ENCODE peak calls at places on chromosomes 4 and X, in four cellular contexts. One of them, this sample, is unnamed.

GRCh38 chr4:155807021-155807420 is 48.2 kb downstream of the GUCY1B1 start:
- DNase-seq in CD8-positive, alpha-beta memory T cell: no peak
- DNase-seq in PC-3: no peak
- DNase-seq in colonic mucosa: no peak
- DNase-seq in this sample: peak; percentile 39

GRCh38 chrX:13263560-13264251 is 56.1 kb downstream of the ATXN3L start:
- DNase-seq in CD8-positive, alpha-beta memory T cell: no peak
- DNase-seq in PC-3: peak; percentile 11
- DNase-seq in colonic mucosa: no peak
- DNase-seq in this sample: no peak

GRCh38 chr4:15755781-15756180 is 22.3 kb upstream of the CD38 start:
- DNase-seq in CD8-positive, alpha-beta memory T cell: no peak
- DNase-seq in PC-3: no peak
- DNase-seq in colonic mucosa: no peak
- DNase-seq in this sample: no peak

GRCh38 chr4:185933078-185933581 is 121.1 kb upstream of the SORBS2 start:
- DNase-seq in CD8-positive, alpha-beta memory T cell: no peak
- DNase-seq in PC-3: peak; percentile 28
- DNase-seq in colonic mucosa: no peak
- DNase-seq in this sample: peak; percentile 80

GRCh38 chr4:175504316-175504715 is 307.7 kb downstream of the GPM6A start:
- DNase-seq in CD8-positive, alpha-beta memory T cell: no peak
- DNase-seq in PC-3: no peak
- DNase-seq in colonic mucosa: no peak
- DNase-seq in this sample: peak; percentile 20

GRCh38 chrX:102739642-102740041 is 19.1 kb downstream of the GPRASP3 start:
- DNase-seq in CD8-positive, alpha-beta memory T cell: no peak
- DNase-seq in PC-3: no peak
- DNase-seq in colonic mucosa: no peak
- DNase-seq in this sample: no peak

GRCh38 chr4:183468210-183469095 is 24.0 kb downstream of the CDKN2AIP start:
- DNase-seq in CD8-positive, alpha-beta memory T cell: no peak
- DNase-seq in PC-3: peak; percentile 72
- DNase-seq in colonic mucosa: no peak
- DNase-seq in this sample: peak; percentile 71

GRCh38 chr4:30973993-30974392 is 253.8 kb downstream of the PCDH7 start:
- DNase-seq in CD8-positive, alpha-beta memory T cell: no peak
- DNase-seq in PC-3: no peak
- DNase-seq in colonic mucosa: no peak
- DNase-seq in this sample: no peak

GRCh38 chrX:30219372-30219771 is 4.0 kb downstream of the MAGEB2 start:
- DNase-seq in CD8-positive, alpha-beta memory T cell: no peak
- DNase-seq in PC-3: no peak
- DNase-seq in colonic mucosa: no peak
- DNase-seq in this sample: no peak

GRCh38 chr4:184385705-184386141 is 88.6 kb downstream of the IRF2 start:
- DNase-seq in CD8-positive, alpha-beta memory T cell: no peak
- DNase-seq in PC-3: no peak
- DNase-seq in colonic mucosa: peak; percentile 90
- DNase-seq in this sample: no peak

GRCh38 chr4:25320374-25321172 is 8.0 kb downstream of the ZCCHC4 start:
- DNase-seq in CD8-positive, alpha-beta memory T cell: no peak
- DNase-seq in PC-3: peak; percentile 80
- DNase-seq in colonic mucosa: no peak
- DNase-seq in this sample: peak; percentile 89

DNA sequence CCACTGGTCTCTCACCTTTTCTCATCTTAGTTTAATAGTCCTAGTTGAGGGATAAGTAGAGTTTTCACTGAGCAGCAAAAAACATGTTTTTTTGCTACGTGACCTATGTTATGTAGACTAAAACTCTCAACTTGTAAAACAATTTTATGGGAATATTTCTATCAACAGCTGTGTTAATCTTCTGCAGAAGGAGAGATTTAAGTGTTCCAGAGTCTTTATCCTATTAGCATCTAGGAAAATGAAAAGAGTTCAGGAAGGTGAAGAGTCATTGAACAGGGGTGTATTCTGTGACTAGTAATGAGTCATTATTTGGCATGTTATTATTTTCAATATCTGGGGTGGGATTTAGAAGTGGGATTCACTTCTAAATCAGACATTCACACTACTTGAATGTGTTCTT is 41.9 kb downstream of the RRAGB start:
- DNase-seq in CD8-positive, alpha-beta memory T cell: no peak
- DNase-seq in PC-3: peak; percentile 16
- DNase-seq in colonic mucosa: no peak
- DNase-seq in this sample: no peak
- H3K27ac ChIP-seq in CD8-positive, alpha-beta memory T cell: no peak overlapping the region
- H3K27ac ChIP-seq in PC-3: no peak overlapping the region
- H3K27ac ChIP-seq in colonic mucosa: no peak overlapping the region
- H3K27ac ChIP-seq in this sample: no peak overlapping the region

DNA sequence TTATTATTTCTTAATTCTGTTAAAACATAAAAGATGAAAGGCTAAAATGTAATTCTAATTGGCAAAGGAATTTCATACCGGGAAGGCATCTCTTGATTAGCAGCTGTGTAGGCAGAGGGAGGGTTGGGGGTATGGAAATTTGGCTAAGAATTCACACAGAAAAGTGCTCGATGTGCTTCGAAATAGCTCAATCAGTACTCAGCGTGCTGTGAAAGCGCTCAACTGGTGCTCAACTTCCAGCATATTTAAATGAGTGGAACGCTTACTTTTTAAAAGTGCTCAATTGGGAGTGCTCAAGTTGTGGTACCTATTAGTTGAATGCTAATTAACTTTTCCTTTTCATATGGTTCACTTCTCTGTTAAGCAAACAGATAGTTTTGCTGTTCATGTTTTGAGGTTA is 695.9 kb upstream of the ATOH1 start:
- DNase-seq in CD8-positive, alpha-beta memory T cell: no peak
- DNase-seq in PC-3: no peak
- DNase-seq in colonic mucosa: no peak
- DNase-seq in this sample: no peak
- H3K27ac ChIP-seq in CD8-positive, alpha-beta memory T cell: no peak overlapping the region
- H3K27ac ChIP-seq in PC-3: no peak overlapping the region
- H3K27ac ChIP-seq in colonic mucosa: no peak overlapping the region
- H3K27ac ChIP-seq in this sample: no peak overlapping the region

DNA sequence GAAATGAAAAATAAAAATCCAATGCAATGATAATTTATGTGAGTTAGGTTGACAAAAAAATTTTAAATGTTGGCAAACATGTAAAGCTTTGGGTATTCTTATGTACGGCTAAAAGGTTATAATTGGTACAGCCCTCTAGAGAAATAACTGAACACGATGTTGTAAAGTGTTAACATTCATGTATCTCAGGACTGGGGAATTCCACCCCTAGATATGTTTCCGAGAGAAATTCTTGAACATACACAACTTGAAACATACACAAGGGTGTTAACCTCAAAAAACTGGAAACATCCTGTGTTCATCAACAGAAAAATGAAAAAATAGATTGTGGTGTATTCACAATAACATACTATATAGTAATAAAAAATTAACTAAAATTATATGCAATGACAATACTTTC is 91.8 kb downstream of the CHM start:
- DNase-seq in CD8-positive, alpha-beta memory T cell: no peak
- DNase-seq in PC-3: no peak
- DNase-seq in colonic mucosa: no peak
- DNase-seq in this sample: no peak
- H3K27ac ChIP-seq in CD8-positive, alpha-beta memory T cell: no peak overlapping the region
- H3K27ac ChIP-seq in PC-3: no peak overlapping the region
- H3K27ac ChIP-seq in colonic mucosa: no peak overlapping the region
- H3K27ac ChIP-seq in this sample: no peak overlapping the region

DNA sequence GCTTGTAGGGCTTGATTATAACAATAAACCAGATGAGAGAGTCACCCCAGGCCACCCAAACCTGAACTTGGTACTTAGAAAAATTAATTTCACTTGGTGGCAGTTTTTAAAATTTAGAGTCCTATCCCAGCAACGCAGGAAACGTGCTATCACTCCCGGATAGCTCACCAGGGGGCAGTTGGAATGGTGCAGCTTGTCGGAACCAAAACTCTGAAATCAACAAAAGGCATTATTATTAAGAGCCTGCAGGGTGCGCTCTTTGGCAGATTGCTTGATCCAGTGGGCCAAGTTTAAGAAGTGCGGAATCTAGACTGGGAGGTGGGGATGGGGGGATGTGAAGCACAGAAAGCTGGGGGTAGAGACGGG is 2.4 kb downstream of the FRAS1 start:
- DNase-seq in CD8-positive, alpha-beta memory T cell: no peak
- DNase-seq in PC-3: peak; percentile 84
- DNase-seq in colonic mucosa: peak; percentile 71
- DNase-seq in this sample: peak; percentile 92
- H3K27ac ChIP-seq in CD8-positive, alpha-beta memory T cell: no peak overlapping the region
- H3K27ac ChIP-seq in PC-3: no peak overlapping the region
- H3K27ac ChIP-seq in colonic mucosa: peak overlapping the region; percentile 18
- H3K27ac ChIP-seq in this sample: peak overlapping the region; percentile 31

DNA sequence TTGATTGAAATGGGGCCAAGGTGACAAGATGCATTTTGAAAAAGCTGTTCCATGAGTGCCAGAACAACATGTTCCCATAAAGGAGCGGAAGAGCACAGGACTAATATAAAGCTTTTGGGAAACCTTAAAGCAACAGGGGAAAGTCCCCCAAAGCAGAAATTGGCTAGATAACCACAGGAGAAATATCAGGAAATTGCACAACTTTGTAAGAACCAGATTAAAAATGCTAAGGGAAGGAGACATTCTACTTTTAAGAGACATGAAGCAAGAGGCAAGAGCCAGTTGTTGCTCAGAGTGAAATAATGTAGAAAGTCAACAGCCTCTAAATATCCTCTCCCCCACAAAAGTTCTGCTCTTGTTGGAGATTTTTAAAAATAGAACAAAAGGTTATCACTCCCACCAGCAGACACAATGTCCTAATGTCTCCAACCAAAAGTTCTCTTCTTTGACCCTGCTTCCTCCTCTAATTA is 85.2 kb upstream of the LNX1 start:
- DNase-seq in CD8-positive, alpha-beta memory T cell: no peak
- DNase-seq in PC-3: no peak
- DNase-seq in colonic mucosa: no peak
- DNase-seq in this sample: peak; percentile 63
- H3K27ac ChIP-seq in CD8-positive, alpha-beta memory T cell: no peak overlapping the region
- H3K27ac ChIP-seq in PC-3: no peak overlapping the region
- H3K27ac ChIP-seq in colonic mucosa: no peak overlapping the region
- H3K27ac ChIP-seq in this sample: peak overlapping the region; percentile 57

DNA sequence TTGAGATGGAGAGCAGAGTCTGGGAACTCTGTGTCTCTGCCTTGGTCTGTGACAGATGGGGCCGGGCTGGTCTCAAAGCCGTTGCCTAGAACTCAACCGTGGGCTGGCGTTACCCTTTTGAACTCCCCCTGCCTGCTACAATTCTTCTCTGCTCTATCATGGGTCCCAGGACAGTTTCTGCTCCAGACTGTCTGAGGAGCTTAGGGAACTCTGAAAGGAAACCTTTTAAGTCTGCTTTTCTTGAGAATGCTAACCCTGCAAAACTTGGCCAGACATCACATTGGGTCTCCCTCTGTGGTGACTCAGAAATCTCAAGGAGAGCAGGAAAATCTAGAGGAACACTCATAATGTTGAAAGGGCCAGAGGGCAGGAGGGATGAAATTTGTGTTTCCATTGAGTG is 240.6 kb downstream of the CBR4 start:
- DNase-seq in CD8-positive, alpha-beta memory T cell: no peak
- DNase-seq in PC-3: no peak
- DNase-seq in colonic mucosa: no peak
- DNase-seq in this sample: peak; percentile 30
- H3K27ac ChIP-seq in CD8-positive, alpha-beta memory T cell: no peak overlapping the region
- H3K27ac ChIP-seq in PC-3: no peak overlapping the region
- H3K27ac ChIP-seq in colonic mucosa: no peak overlapping the region
- H3K27ac ChIP-seq in this sample: no peak overlapping the region

GRCh38 chr4:170027181-170027829 is 1.1 kb upstream of the MFAP3L start:
- DNase-seq in CD8-positive, alpha-beta memory T cell: peak; percentile 91
- DNase-seq in PC-3: peak; percentile 87
- DNase-seq in colonic mucosa: peak; percentile 97
- DNase-seq in this sample: peak; percentile 96
- H3K27ac ChIP-seq in CD8-positive, alpha-beta memory T cell: peak overlapping the region; percentile 61
- H3K27ac ChIP-seq in PC-3: no peak overlapping the region
- H3K27ac ChIP-seq in colonic mucosa: peak overlapping the region; percentile 84
- H3K27ac ChIP-seq in this sample: peak overlapping the region; percentile 59

DNA sequence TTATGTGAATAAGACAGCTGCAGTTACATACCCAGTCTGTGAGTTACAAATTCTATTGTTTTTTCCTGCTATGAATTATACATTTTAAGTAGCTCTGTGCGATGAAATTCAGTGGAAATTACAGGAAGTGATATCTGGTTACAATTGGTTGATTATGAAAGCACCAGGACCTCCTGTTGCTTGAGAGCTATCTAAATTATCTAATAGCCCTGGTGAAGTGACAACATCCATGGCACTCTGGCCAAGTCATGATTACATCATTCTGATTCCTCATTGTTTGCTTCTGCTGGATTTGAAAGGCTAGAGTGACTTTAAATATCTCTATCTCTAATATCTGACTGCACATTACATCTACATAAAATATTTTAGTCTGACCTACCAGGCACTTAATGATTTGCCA is 515.0 kb downstream of the CFAP47 start:
- DNase-seq in CD8-positive, alpha-beta memory T cell: no peak
- DNase-seq in PC-3: peak; percentile 8
- DNase-seq in colonic mucosa: no peak
- DNase-seq in this sample: no peak
- H3K27ac ChIP-seq in CD8-positive, alpha-beta memory T cell: no peak overlapping the region
- H3K27ac ChIP-seq in PC-3: no peak overlapping the region
- H3K27ac ChIP-seq in colonic mucosa: no peak overlapping the region
- H3K27ac ChIP-seq in this sample: no peak overlapping the region

DNA sequence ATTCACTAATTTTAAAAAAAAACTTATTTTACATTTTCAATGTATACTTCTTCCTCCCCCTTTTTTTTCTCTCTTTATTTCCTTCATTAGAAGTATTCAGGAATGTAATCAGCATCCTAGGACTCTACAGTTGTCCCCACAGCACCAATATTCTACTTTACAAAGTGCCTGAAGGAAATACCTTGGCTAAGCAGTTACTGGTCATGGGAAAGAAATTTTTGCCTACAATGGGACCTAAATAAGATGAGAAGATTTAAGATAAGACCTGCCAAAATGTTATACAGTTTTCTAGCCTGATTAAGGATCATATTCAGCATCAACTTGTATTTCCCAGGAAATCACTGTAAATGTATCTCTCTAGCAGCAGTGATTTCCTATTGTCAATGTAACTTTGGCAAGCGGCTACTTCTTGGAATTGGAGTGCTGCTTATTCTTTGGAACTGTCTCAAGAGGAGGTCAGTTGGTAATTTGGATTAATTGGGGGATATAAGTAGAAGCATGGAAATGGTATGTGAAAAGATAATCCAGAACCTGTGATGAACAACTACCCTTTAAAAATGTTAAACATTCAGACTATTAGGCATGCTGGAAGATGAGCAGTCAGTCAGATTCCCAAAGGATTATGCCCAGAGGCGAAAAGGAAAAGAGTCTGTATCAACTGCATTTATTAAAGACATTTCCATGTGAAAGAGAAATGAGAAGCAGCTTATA is 62.7 kb downstream of the SEC24D start:
- DNase-seq in CD8-positive, alpha-beta memory T cell: no peak
- DNase-seq in PC-3: no peak
- DNase-seq in colonic mucosa: no peak
- DNase-seq in this sample: peak; percentile 46
- H3K27ac ChIP-seq in CD8-positive, alpha-beta memory T cell: no peak overlapping the region
- H3K27ac ChIP-seq in PC-3: no peak overlapping the region
- H3K27ac ChIP-seq in colonic mucosa: no peak overlapping the region
- H3K27ac ChIP-seq in this sample: peak overlapping the region; percentile 56

GRCh38 chrX:129540725-129541184 is 696 bp downstream of the OCRL start:
- DNase-seq in CD8-positive, alpha-beta memory T cell: no peak
- DNase-seq in PC-3: peak; percentile 36
- DNase-seq in colonic mucosa: peak; percentile 61
- DNase-seq in this sample: peak; percentile 39
- H3K27ac ChIP-seq in CD8-positive, alpha-beta memory T cell: peak overlapping the region; percentile 43
- H3K27ac ChIP-seq in PC-3: peak overlapping the region; percentile 23
- H3K27ac ChIP-seq in colonic mucosa: peak overlapping the region; percentile 56
- H3K27ac ChIP-seq in this sample: no peak overlapping the region